ENCODE peak calls at places on chromosomes 5 and 9, in ten cellular contexts. N, F, Q, R, D, T, K, A, Z and U are unnamed samples.

GRCh38 chr5:759111-759741 is 25.3 kb downstream of the ZDHHC11B start:
- DNase-seq in N (peak; percentile 87), F (peak; percentile 89), Q (peak; percentile 55), R (peak; percentile 49), D (peak; percentile 86), T (peak; percentile 92), K (no peak), A (peak; percentile 63), Z (no peak), U (peak; percentile 70)

GRCh38 chr5:123261752-123262151 is 161.5 kb downstream of the CEP120 start:
- DNase-seq in N (no peak), F (no peak), Q (no peak), R (no peak), D (no peak), T (no peak), K (peak; percentile 3), A (no peak), Z (peak; percentile 15), U (no peak)

GRCh38 chr9:137241490-137242328 is 622 bp downstream of the TUBB4B start:
- DNase-seq in N (peak; percentile 90), F (peak; percentile 63), Q (peak; percentile 66), R (peak; percentile 68), D (peak; percentile 76), T (peak; percentile 79), K (no peak), A (peak; percentile 94), Z (peak; percentile 37), U (peak; percentile 47)

GRCh38 chr5:65299841-65300240 is 181.9 kb downstream of the ADAMTS6 start:
- DNase-seq in N (no peak), F (no peak), Q (no peak), R (no peak), D (no peak), T (no peak), K (peak; percentile 93), A (no peak), Z (peak; percentile 93), U (peak; percentile 2)

GRCh38 chr5:41339339-41339738 is 126.0 kb upstream of the C6 start:
- DNase-seq in N (no peak), F (no peak), Q (no peak), R (no peak), D (no peak), T (no peak), K (no peak), A (no peak), Z (no peak), U (no peak)

GRCh38 chr5:8184455-8185063 is 315.6 kb downstream of the MTRR start:
- DNase-seq in N (peak; percentile 78), F (no peak), Q (no peak), R (peak; percentile 93), D (no peak), T (peak; percentile 50), K (no peak), A (no peak), Z (no peak), U (peak; percentile 24)

GRCh38 chr5:93717162-93717561 is 24.2 kb downstream of the POU5F2 start:
- DNase-seq in N (no peak), F (no peak), Q (no peak), R (no peak), D (peak; percentile 50), T (peak; percentile 46), K (peak; percentile 53), A (no peak), Z (peak; percentile 70), U (peak; percentile 71)

GRCh38 chr5:145775893-145776444 is 59.2 kb downstream of the PRELID2 start:
- DNase-seq in N (no peak), F (no peak), Q (no peak), R (no peak), D (no peak), T (peak; percentile 59), K (peak; percentile 86), A (no peak), Z (peak; percentile 91), U (peak; percentile 94)

GRCh38 chr9:72952914-72953313 is at the start of gene ALDH1A1:
- DNase-seq in N (no peak), F (no peak), Q (no peak), R (no peak), D (no peak), T (peak; percentile 50), K (no peak), A (no peak), Z (no peak), U (no peak)

GRCh38 chr5:18653216-18653752 is 1019.0 kb downstream of the TAF11L14 start:
- DNase-seq in N (no peak), F (no peak), Q (no peak), R (peak; percentile 64), D (no peak), T (no peak), K (no peak), A (no peak), Z (no peak), U (no peak)

GRCh38 chr9:109520475-109521132 is 22.5 kb upstream of the PTPN3 start:
- DNase-seq in N (peak; percentile 75), F (peak; percentile 65), Q (no peak), R (peak; percentile 92), D (no peak), T (peak; percentile 89), K (peak; percentile 35), A (no peak), Z (peak; percentile 56), U (peak; percentile 84)

DNA sequence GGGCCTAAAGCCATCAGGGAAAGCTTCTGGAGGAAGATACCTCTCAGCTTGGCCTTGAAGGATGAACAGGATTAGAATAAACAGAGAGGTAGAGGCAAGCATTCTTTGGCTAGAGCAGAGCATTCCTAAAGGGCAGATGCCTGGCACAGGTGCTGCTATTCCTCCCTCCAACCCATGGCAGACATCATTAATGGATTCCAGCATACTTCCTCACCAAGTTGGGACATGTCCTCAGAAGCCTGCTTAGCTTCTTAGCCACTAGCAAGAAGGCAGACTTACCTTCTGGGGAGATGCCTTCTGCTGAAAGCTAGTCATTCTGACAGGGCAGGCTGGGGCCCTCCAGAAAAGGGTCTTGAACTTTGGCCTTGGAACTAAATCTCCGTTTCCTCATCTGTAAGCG is 122.0 kb downstream of the RGS3 start:
- DNase-seq in N (peak; percentile 21), F (no peak), Q (no peak), R (no peak), D (no peak), T (no peak), K (no peak), A (peak; percentile 47), Z (no peak), U (no peak)
- H3K27ac ChIP-seq in N (peak overlapping the region; percentile 15), F (peak overlapping the region; percentile 82), Q (no peak overlapping the region), R (no peak overlapping the region), D (peak overlapping the region; percentile 38), T (no peak overlapping the region), K (no peak overlapping the region), A (no peak overlapping the region), Z (no peak overlapping the region), U (peak overlapping the region; percentile 50)

DNA sequence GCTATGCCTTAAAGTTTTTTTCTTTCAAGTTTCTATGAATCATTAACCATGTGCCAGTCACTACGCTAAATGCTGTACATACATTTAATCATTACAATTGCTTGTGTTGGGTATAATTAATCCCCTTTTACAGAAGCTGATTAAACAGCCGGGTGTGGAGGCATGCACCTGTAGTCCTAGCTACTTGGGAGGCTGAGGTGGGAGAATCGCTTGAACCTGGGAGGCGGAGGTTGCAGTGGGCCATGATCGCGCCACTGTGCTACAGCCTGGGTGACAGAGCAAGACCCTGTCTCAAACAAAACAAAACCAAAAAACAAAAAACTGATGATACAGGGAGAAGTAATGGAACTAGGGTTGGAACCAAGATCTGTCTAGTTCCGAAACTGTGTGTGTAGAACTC is 1.2 kb upstream of the UBE2R2 start:
- DNase-seq in N (no peak), F (no peak), Q (no peak), R (no peak), D (no peak), T (no peak), K (no peak), A (no peak), Z (no peak), U (no peak)
- H3K4me1 ChIP-seq in N (no peaks in the 10 kb centered on the region), F (peaks cover 43% of the 10 kb centered on the region), Q (peaks cover 29% of the 10 kb centered on the region), R (peaks cover 6% of the 10 kb centered on the region), D (peaks cover 51% of the 10 kb centered on the region), T (peaks cover 24% of the 10 kb centered on the region), K (peaks cover 19% of the 10 kb centered on the region), A (peaks cover 38% of the 10 kb centered on the region), Z (peaks cover 8% of the 10 kb centered on the region), U (peaks cover 5% of the 10 kb centered on the region)

GRCh38 chr5:173825215-173825865 is 62.8 kb upstream of the CPEB4 start:
- DNase-seq in N (no peak), F (no peak), Q (no peak), R (no peak), D (no peak), T (peak; percentile 39), K (peak; percentile 54), A (no peak), Z (peak; percentile 66), U (no peak)

GRCh38 chr5:173826179-173826920 is 61.8 kb upstream of the CPEB4 start:
- DNase-seq in N (no peak), F (no peak), Q (no peak), R (no peak), D (no peak), T (no peak), K (no peak), A (no peak), Z (no peak), U (no peak)

GRCh38 chr5:173826921-173827350 is 61.2 kb upstream of the CPEB4 start:
- DNase-seq in N (no peak), F (no peak), Q (no peak), R (no peak), D (no peak), T (no peak), K (no peak), A (no peak), Z (no peak), U (no peak)

GRCh38 chr5:173823274-173823644 is 64.9 kb upstream of the CPEB4 start:
- DNase-seq in N (no peak), F (no peak), Q (no peak), R (no peak), D (no peak), T (no peak), K (no peak), A (no peak), Z (no peak), U (no peak)

GRCh38 chr5:173823721-173824567 is 64.2 kb upstream of the CPEB4 start:
- DNase-seq in N (no peak), F (no peak), Q (no peak), R (peak; percentile 62), D (no peak), T (peak; percentile 74), K (peak; percentile 86), A (no peak), Z (peak; percentile 90), U (peak; percentile 92)
- H3K4me3 ChIP-seq in N (no peak overlapping the region), F (no peak overlapping the region), Q (no peak overlapping the region), R (no peak overlapping the region), D (no peak overlapping the region), T (no peak overlapping the region), K (no peak overlapping the region), A (no peak overlapping the region), Z (no peak overlapping the region), U (no peak overlapping the region)

DNA sequence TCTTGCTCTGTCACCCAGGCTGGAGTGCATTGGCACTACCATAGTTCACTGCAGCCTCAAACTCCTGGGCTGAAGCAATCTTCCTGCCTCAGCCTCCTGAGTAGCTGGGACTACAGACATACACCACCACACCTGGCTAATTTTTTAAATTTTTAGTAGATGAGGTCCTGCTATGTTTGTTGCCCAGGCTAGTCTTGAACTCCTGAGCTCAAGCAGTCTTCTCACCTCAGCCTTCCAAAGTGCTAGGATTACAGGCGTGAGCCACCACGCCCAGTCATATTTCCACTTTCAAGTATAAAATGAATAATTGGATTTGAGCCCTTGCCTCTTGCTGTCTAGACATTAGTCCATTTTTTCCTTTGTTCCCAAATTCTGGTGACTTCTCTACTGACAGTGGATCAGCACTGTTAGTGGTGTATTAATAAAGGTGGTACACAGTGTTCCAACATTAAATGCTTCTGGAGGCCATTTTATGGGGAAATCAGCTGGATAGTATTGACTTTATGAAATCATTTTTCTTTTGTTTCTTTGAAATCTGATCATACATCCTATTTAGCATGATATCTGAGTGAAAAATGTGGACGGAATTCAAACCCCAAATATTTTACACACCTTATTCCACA is 15.9 kb downstream of the ATP6V0E1 start:
- DNase-seq in N (no peak), F (no peak), Q (no peak), R (no peak), D (no peak), T (no peak), K (no peak), A (no peak), Z (no peak), U (no peak)
- H3K27ac ChIP-seq in N (no peak overlapping the region), F (peak overlapping the region; percentile 0), Q (no peak overlapping the region), R (no peak overlapping the region), D (no peak overlapping the region), T (no peak overlapping the region), K (no peak overlapping the region), A (no peak overlapping the region), Z (no peak overlapping the region), U (no peak overlapping the region)